ENCODE peak calls at places on chromosomes 1 and 21, in seven cellular contexts. Y is ovary; L is H9; D is cardiac fibroblast; E is activated CD4-positive, alpha-beta T cell treated with anti-CD3 and anti-CD28 coated beads, Interleukin-2, amount 50 U/mL, for 24 hours; H is AG08395; Z is mammary epithelial cell. W is an unnamed sample.

GRCh38 chr1:219917851-219918466 is 10.4 kb downstream of the SLC30A10 start:
- DNase-seq in Y (no peak), L (no peak), D (peak), E (no peak), H (no peak), Z (peak), W (no peak)

GRCh38 chr1:212109713-212110112 is 74.2 kb downstream of the DTL start:
- DNase-seq in Y (no peak), L (no peak), D (no peak), E (no peak), H (no peak), Z (no peak), W (no peak)

GRCh38 chr1:161176468-161177111 is 717 bp downstream of the B4GALT3 start:
- DNase-seq in Y (no peak), L (no peak), D (no peak), E (no peak), H (no peak), Z (no peak), W (no peak)

GRCh38 chr1:198620951-198621824 is 17.7 kb upstream of the PTPRC start:
- DNase-seq in Y (no peak), L (no peak), D (no peak), E (no peak), H (no peak), Z (no peak), W (no peak)

GRCh38 chr1:222047370-222047769 is 305.5 kb upstream of the DUSP10 start:
- DNase-seq in Y (no peak), L (no peak), D (no peak), E (no peak), H (no peak), Z (peak), W (no peak)

GRCh38 chr21:34550400-34550799 is 38.4 kb upstream of the KCNE1 start:
- DNase-seq in Y (no peak), L (no peak), D (no peak), E (no peak), H (no peak), Z (no peak), W (no peak)

GRCh38 chr1:15799928-15800835 is 7.3 kb downstream of the UQCRHL start:
- DNase-seq in Y (no peak), L (peak), D (peak), E (no peak), H (peak), Z (peak), W (peak)

GRCh38 chr1:112271270-112271669 is 124.7 kb upstream of the CTTNBP2NL start:
- DNase-seq in Y (no peak), L (no peak), D (no peak), E (no peak), H (no peak), Z (no peak), W (no peak)

GRCh38 chr1:187646536-187647128 is 817.9 kb downstream of the PLA2G4A start:
- DNase-seq in Y (no peak), L (no peak), D (no peak), E (no peak), H (no peak), Z (no peak), W (no peak)

GRCh38 chr1:206905295-206906164 is 8.3 kb downstream of the IL24 start:
- DNase-seq in Y (no peak), L (no peak), D (peak), E (no peak), H (peak), Z (peak), W (peak)

GRCh38 chr21:35256468-35256988 is 207.4 kb upstream of the RUNX1 start:
- DNase-seq in Y (peak), L (no peak), D (peak), E (no peak), H (peak), Z (peak), W (peak)

GRCh38 chr21:36976882-36977651 is 10.6 kb upstream of the HLCS start:
- DNase-seq in Y (no peak), L (peak), D (peak), E (no peak), H (peak), Z (peak), W (peak)

GRCh38 chr1:181479137-181479745 is 4.1 kb upstream of the CACNA1E start:
- DNase-seq in Y (no peak), L (peak), D (peak), E (no peak), H (peak), Z (peak), W (peak)

GRCh38 chr1:219189021-219189824 is 15.5 kb downstream of the LYPLAL1 start:
- DNase-seq in Y (no peak), L (no peak), D (peak), E (no peak), H (peak), Z (peak), W (peak)

GRCh38 chr1:181501612-181502011 is 18.3 kb downstream of the CACNA1E start:
- DNase-seq in Y (no peak), L (no peak), D (no peak), E (no peak), H (no peak), Z (no peak), W (no peak)

GRCh38 chr1:226882631-226883409 is 12.4 kb downstream of the PSEN2 start:
- DNase-seq in Y (no peak), L (no peak), D (peak), E (peak), H (peak), Z (no peak), W (peak)

GRCh38 chr1:99397029-99397428 is 132.7 kb downstream of the PLPPR4 start:
- DNase-seq in Y (no peak), L (no peak), D (peak), E (no peak), H (no peak), Z (no peak), W (no peak)

GRCh38 chr21:42062543-42063022 is 8.5 kb upstream of the UMODL1 start:
- DNase-seq in Y (no peak), L (no peak), D (no peak), E (no peak), H (no peak), Z (no peak), W (no peak)

GRCh38 chr1:234585333-234586055 is 24.5 kb downstream of the IRF2BP2 start:
- DNase-seq in Y (no peak), L (no peak), D (peak), E (no peak), H (peak), Z (no peak), W (peak)

GRCh38 chr1:46673749-46674182 is 2.1 kb downstream of the TEX38 start:
- DNase-seq in Y (no peak), L (no peak), D (peak), E (no peak), H (no peak), Z (no peak), W (no peak)

GRCh38 chr1:176783281-176783680 is 320.3 kb downstream of the PAPPA2 start:
- DNase-seq in Y (no peak), L (no peak), D (no peak), E (no peak), H (no peak), Z (no peak), W (no peak)

GRCh38 chr1:24793762-24794161 is 48.5 kb downstream of the CLIC4 start:
- DNase-seq in Y (no peak), L (no peak), D (peak), E (no peak), H (peak), Z (no peak), W (peak)

GRCh38 chr1:190835658-190836057 is 358.0 kb upstream of the BRINP3 start:
- DNase-seq in Y (no peak), L (no peak), D (no peak), E (no peak), H (no peak), Z (no peak), W (no peak)

GRCh38 chr1:234927968-234928635 is 200.5 kb downstream of the TOMM20 start:
- DNase-seq in Y (no peak), L (no peak), D (no peak), E (no peak), H (no peak), Z (no peak), W (no peak)

GRCh38 chr1:46081620-46082019 is 50.8 kb downstream of the PIK3R3 start:
- DNase-seq in Y (no peak), L (no peak), D (no peak), E (no peak), H (no peak), Z (no peak), W (no peak)

GRCh38 chr1:42152907-42153597 is at the start of gene GUCA2B:
- DNase-seq in Y (no peak), L (no peak), D (no peak), E (no peak), H (no peak), Z (no peak), W (no peak)

GRCh38 chr1:117215733-117216462 is 5.2 kb upstream of the VTCN1 start:
- DNase-seq in Y (no peak), L (no peak), D (no peak), E (no peak), H (no peak), Z (no peak), W (no peak)

GRCh38 chr1:40857737-40858136 is 4.4 kb downstream of the CITED4 start:
- DNase-seq in Y (no peak), L (no peak), D (no peak), E (no peak), H (no peak), Z (no peak), W (no peak)

GRCh38 chr1:150006881-150007401 is 3.6 kb downstream of the OTUD7B start:
- DNase-seq in Y (no peak), L (no peak), D (peak), E (no peak), H (no peak), Z (peak), W (no peak)

GRCh38 chr21:29055080-29055479 is 18.4 kb downstream of the CCT8 start:
- DNase-seq in Y (no peak), L (no peak), D (no peak), E (no peak), H (no peak), Z (no peak), W (no peak)

GRCh38 chr1:33618636-33619035 is 146.2 kb downstream of the ZSCAN20 start:
- DNase-seq in Y (no peak), L (no peak), D (no peak), E (no peak), H (no peak), Z (no peak), W (no peak)

GRCh38 chr1:118809586-118809985 is 178.6 kb downstream of the TBX15 start:
- DNase-seq in Y (no peak), L (no peak), D (no peak), E (no peak), H (no peak), Z (no peak), W (no peak)

GRCh38 chr1:40762144-40762923 is 21.3 kb upstream of the KCNQ4 start:
- DNase-seq in Y (no peak), L (no peak), D (no peak), E (no peak), H (no peak), Z (no peak), W (no peak)

GRCh38 chr1:52814465-52814864 is 28.1 kb upstream of the ZYG11A start:
- DNase-seq in Y (no peak), L (no peak), D (peak), E (no peak), H (no peak), Z (peak), W (no peak)

W was measured in AG20443.